ENCODE peak calls at places on chromosomes 1 and 21, in four cellular contexts. L is fibroblast of pulmonary artery; S is psoas muscle; Q is stimulated activated CD8-positive, alpha-beta memory T cell treated with anti-CD3 and anti-CD28 coated beads, Interleukin-4, amount 100 ng/mL, for 1 hour. R is an unnamed sample.

GRCh38 chr1:119435061-119435460 is 20.1 kb downstream of the HSD3B2 start:
- DNase-seq in S (no peak), L (no peak), Q (no peak), R (peak; percentile 32)

GRCh38 chr1:27025718-27026117 is 13.1 kb upstream of the TENT5B start:
- DNase-seq in Q (no peak), L (no peak), S (no peak), R (no peak)

GRCh38 chr1:1432951-1433803 is 2.3 kb upstream of the VWA1 start:
- DNase-seq in Q (no peak), L (no peak), S (peak; percentile 50), R (no peak)

GRCh38 chr1:155186266-155186954 is 12.8 kb downstream of the TRIM46 start:
- DNase-seq in Q (no peak), L (no peak), S (no peak), R (no peak)

GRCh38 chr1:204426035-204426436 is 14.4 kb upstream of the PPP1R15B start:
- DNase-seq in S (no peak), L (peak; percentile 55), Q (no peak), R (peak; percentile 86)

GRCh38 chr21:43297989-43298388 is 128.9 kb downstream of the SIK1 start:
- DNase-seq in L (no peak), S (peak; percentile 4), Q (no peak), R (no peak)

GRCh38 chr1:1183221-1183747 is 9.6 kb downstream of the TTLL10 start:
- DNase-seq in Q (no peak), L (no peak), S (peak; percentile 10), R (no peak)

GRCh38 chr1:7983086-7983778 is 21.7 kb downstream of the PARK7 start:
- DNase-seq in S (no peak), L (no peak), Q (no peak), R (no peak)

GRCh38 chr1:245378352-245379144 is 223.8 kb downstream of the KIF26B start:
- DNase-seq in L (no peak), S (no peak), Q (no peak), R (no peak)

GRCh38 chr1:21575351-21575942 is 66.2 kb downstream of the ALPL start:
- DNase-seq in Q (no peak), S (no peak), L (no peak), R (no peak)

GRCh38 chr1:34870395-34870794 is 10.8 kb upstream of the SMIM12 start:
- DNase-seq in Q (no peak), S (no peak), L (no peak), R (no peak)

GRCh38 chr1:63534406-63534805 is 11.1 kb downstream of the EFCAB7 start:
- DNase-seq in L (no peak), Q (no peak), S (no peak), R (no peak)